ENCODE peak calls at places on chromosomes 11 and 22, in six cellular contexts. J is K562; B is fibroblast of lung; A is CD4-positive, CD25-positive, alpha-beta regulatory T cell; V is neural progenitor cell; Z is iPS DF 6.9. C is an unnamed sample. For H3K27me3, the result is how much of the 10 kb centered on the place peaks cover.

GRCh38 chr22:19260194-19260593 is 31.3 kb downstream of the CLTCL1 start:
- DNase-seq in A (no peak), B (no peak), V (no peak), Z (no peak), J (peak), C (no peak)

GRCh38 chr22:45120440-45120839 is 43.3 kb upstream of the NUP50 start:
- DNase-seq in J (no peak), B (no peak), Z (no peak), A (no peak), V (no peak), C (no peak)

GRCh38 chr22:29916007-29916544 is 33.1 kb downstream of the MTMR3 start:
- DNase-seq in A (no peak), V (no peak), Z (no peak), J (no peak), B (no peak), C (no peak)

GRCh38 chr11:73314121-73314948 is 6.3 kb downstream of the ARHGEF17 start:
- DNase-seq in A (no peak), J (peak), B (peak), V (peak), Z (no peak), C (peak)

GRCh38 chr11:57567210-57567511 is 311 bp downstream of the UBE2L6 start:
- DNase-seq in J (no peak), A (peak), V (no peak), Z (no peak), B (no peak), C (no peak)

GRCh38 chr11:65419773-65420481 is 2.7 kb upstream of the NEAT1 start:
- DNase-seq in A (peak), V (peak), Z (no peak), J (peak), B (peak), C (peak)

GRCh38 chr11:20161230-20161918 is 1.1 kb upstream of the DBX1 start:
- DNase-seq in V (peak), B (no peak), J (no peak), Z (no peak), A (no peak), C (peak)

GRCh38 chr22:32564170-32565001 is 89.8 kb downstream of the FBXO7 start:
- DNase-seq in A (no peak), B (peak), J (no peak), V (no peak), Z (no peak), C (no peak)

GRCh38 chr11:123450593-123450992 is 20.5 kb downstream of the GRAMD1B start:
- DNase-seq in B (peak), V (no peak), A (no peak), J (no peak), Z (no peak), C (peak)

GRCh38 chr11:2521081-2521480 is 76.3 kb downstream of the KCNQ1 start:
- DNase-seq in V (peak), A (no peak), J (no peak), B (no peak), Z (no peak), C (no peak)

GRCh38 chr22:45102896-45103420 is 60.8 kb upstream of the NUP50 start:
- DNase-seq in J (no peak), V (no peak), A (no peak), Z (no peak), B (no peak), C (no peak)

GRCh38 chr11:131430466-131431176 is 60.2 kb downstream of the NTM start:
- DNase-seq in J (no peak), V (no peak), A (no peak), Z (no peak), B (peak), C (no peak)

GRCh38 chr11:8202428-8203160 is 33.8 kb upstream of the RIC3 start:
- DNase-seq in J (no peak), V (no peak), B (no peak), A (no peak), Z (no peak), C (no peak)

GRCh38 chr22:38455530-38456271 is 702 bp upstream of the KCNJ4 start:
- DNase-seq in Z (no peak), A (no peak), J (peak), B (peak), V (peak), C (peak)

GRCh38 chr11:44627911-44628729 is 62.7 kb downstream of the CD82 start:
- DNase-seq in B (peak), J (no peak), V (no peak), Z (no peak), A (no peak), C (peak)

DNA sequence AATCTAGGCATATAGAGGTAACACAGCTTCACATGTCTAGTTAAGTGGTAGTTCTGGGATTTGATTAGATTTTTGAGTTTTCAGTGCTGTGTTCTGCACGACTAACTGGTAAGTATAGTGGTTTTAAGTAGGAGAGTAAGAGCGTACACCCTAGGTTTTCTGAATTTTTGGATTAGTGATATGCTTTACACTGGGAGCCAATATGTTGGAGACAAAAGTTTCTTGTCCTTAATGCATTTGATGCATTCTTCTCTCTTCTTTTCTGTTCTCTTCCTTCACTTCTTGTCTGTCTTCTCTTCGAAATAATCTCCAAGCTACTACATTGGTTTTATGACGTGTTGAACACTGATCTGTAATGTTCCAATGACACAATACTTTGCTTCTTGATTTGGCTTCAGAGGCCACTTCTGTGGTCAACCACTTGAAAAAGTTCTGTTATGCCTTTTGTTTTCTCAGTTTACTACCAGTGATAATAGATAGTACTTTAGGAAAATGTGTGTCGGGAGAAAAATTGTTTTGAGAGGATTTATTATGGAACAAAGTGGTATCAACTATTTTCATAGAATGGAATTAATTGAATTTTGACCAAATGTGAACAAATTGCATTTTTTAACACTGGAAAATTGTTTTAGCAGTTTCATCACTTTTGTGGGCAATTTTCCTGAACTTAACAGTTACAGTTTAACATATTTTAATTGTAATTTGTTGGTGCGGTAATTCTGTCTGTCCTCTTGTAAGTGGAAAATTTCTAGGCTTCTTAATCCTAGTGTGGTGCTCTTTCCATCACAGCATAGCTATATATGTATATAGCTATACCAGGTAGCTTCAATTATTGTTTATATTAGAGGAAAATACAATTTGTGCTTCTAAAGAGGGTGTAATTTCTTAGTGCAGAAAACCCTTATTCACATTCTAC is 2.6 kb downstream of the PDE3B start:
- DNase-seq in B (peak), A (no peak), J (peak), Z (no peak), V (no peak), C (no peak)
- H3K27ac ChIP-seq in B (no peak), A (peak), J (peak), Z (no peak), V (no peak), C (no peak)

GRCh38 chr11:69638941-69639681 is 1.8 kb upstream of the CCND1 start:
- DNase-seq in V (peak), Z (peak), B (peak), A (no peak), J (peak), C (peak)

GRCh38 chr11:69640995-69641581 is at the start of gene CCND1:
- DNase-seq in V (peak), B (peak), A (no peak), J (peak), Z (no peak), C (peak)

GRCh38 chr11:69640260-69640994 is 529 bp upstream of the CCND1 start:
- DNase-seq in Z (no peak), B (peak), A (no peak), J (no peak), V (peak), C (no peak)

GRCh38 chr11:69637956-69638871 is 2.7 kb upstream of the CCND1 start:
- DNase-seq in J (no peak), Z (no peak), V (peak), B (peak), A (no peak), C (no peak)

GRCh38 chr11:69639843-69640242 is 1.1 kb upstream of the CCND1 start:
- DNase-seq in Z (no peak), V (no peak), J (no peak), B (no peak), A (no peak), C (no peak)
- H3K4me3 ChIP-seq in Z (peak), V (peak), J (no peak), B (peak), A (no peak), C (peak)

GRCh38 chr11:126725043-126725442 is 275.5 kb downstream of the KIRREL3 start:
- DNase-seq in B (no peak), A (no peak), V (no peak), J (no peak), Z (no peak), C (no peak)

GRCh38 chr11:126725521-126725920 is 275.0 kb downstream of the KIRREL3 start:
- DNase-seq in A (no peak), B (no peak), V (no peak), J (no peak), Z (no peak), C (no peak)

GRCh38 chr11:126723665-126724045 is 276.9 kb downstream of the KIRREL3 start:
- DNase-seq in B (no peak), A (no peak), J (no peak), V (no peak), Z (no peak), C (no peak)

GRCh38 chr11:126731526-126731925 is 269.0 kb downstream of the KIRREL3 start:
- DNase-seq in V (peak), B (no peak), Z (no peak), J (no peak), A (no peak), C (no peak)

DNA sequence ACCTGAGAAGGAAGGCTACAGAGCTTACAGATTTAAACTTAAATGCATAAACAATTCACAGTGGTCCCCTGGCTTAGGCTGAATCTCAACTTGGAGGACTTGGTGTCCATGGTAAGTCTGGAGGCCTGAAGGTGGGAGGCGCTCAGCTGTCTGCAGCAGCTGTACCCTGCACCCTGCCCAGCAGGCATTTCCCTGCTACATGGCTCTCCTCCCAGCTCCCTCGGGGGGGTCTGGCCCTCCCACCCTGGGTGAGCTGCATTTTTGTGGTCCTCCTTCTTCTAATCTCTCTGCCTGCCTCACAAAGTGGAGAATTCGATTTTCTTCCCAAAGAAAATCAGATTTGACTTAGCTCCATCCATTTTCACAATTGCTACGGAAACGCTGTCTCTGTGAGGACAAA is 273.2 kb downstream of the KIRREL3 start:
- DNase-seq in B (no peak), V (no peak), A (no peak), J (no peak), Z (no peak), C (no peak)
- H3K27me3 ChIP-seq in B (under half), V (under half), A (under half), J (under half), Z (under half), C (under half)

GRCh38 chr11:110830344-110831141 is 118.3 kb upstream of the ARHGAP20 start:
- DNase-seq in Z (peak), A (no peak), B (peak), V (peak), J (no peak), C (no peak)
- H3K27ac ChIP-seq in Z (no peak), A (no peak), B (no peak), V (no peak), J (no peak), C (no peak)

GRCh38 chr11:122098223-122098980 is 17.6 kb downstream of the BLID start:
- DNase-seq in J (no peak), V (no peak), Z (no peak), A (no peak), B (no peak), C (no peak)

GRCh38 chr11:122097419-122098001 is 18.5 kb downstream of the BLID start:
- DNase-seq in J (no peak), Z (no peak), V (peak), A (no peak), B (peak), C (peak)

GRCh38 chr11:122093731-122094130 is 22.3 kb downstream of the BLID start:
- DNase-seq in V (no peak), A (no peak), J (no peak), Z (no peak), B (peak), C (no peak)

GRCh38 chr11:122099345-122100045 is 16.5 kb downstream of the BLID start:
- DNase-seq in J (no peak), A (no peak), Z (no peak), V (no peak), B (peak), C (peak)

GRCh38 chr11:122095950-122096942 is 19.8 kb downstream of the BLID start:
- DNase-seq in B (no peak), Z (no peak), J (no peak), V (no peak), A (no peak), C (peak)
- H3K4me3 ChIP-seq in B (peak), Z (no peak), J (no peak), V (no peak), A (no peak), C (peak)

GRCh38 chr11:17458268-17458667 is 18.4 kb downstream of the ABCC8 start:
- DNase-seq in J (no peak), V (no peak), Z (no peak), B (no peak), A (no peak), C (no peak)

GRCh38 chr11:17460406-17460805 is 16.2 kb downstream of the ABCC8 start:
- DNase-seq in A (no peak), B (no peak), Z (no peak), J (no peak), V (no peak), C (no peak)

GRCh38 chr11:17462940-17463339 is 13.7 kb downstream of the ABCC8 start:
- DNase-seq in A (no peak), J (peak), V (no peak), B (no peak), Z (no peak), C (no peak)

GRCh38 chr11:17459211-17459610 is 17.4 kb downstream of the ABCC8 start:
- DNase-seq in A (no peak), J (no peak), B (no peak), Z (no peak), V (no peak), C (no peak)

DNA sequence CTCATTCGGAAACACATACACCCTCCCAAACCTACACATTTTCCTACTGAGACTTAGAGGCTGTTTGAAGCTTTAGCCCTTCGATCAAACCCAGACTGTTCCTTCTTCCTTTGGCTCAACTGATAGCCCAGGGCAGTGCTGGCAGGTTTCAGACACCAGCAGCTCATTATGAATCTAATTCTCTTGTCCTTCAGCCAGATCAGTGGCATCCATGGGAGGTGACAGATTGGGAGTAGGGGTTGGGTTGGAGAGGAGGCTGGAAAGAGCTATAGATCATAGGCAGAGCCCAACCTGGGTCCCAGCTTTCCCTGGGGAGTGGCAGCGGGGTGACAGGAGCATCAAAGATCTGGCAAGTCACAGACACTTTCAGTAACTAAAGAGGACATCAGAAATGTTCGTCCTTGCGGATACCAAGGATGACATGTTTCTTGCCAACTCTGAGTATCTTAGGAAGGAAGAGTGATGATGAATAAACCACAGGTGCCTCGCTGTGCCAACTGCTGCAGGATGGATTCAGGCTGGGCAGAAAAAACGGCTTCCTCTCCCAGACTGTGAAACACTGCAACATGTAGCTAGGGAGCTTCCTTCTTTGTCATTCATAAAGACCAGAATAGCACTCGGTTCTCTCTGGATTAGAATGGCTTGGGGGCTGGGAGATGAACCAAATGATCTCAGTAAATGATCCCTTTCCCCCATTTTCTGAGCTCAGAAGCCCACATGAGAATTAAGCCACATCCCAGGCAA is 19.1 kb downstream of the ABCC8 start:
- DNase-seq in A (no peak), B (no peak), V (no peak), J (no peak), Z (no peak), C (no peak)
- H3K27me3 ChIP-seq in A (under half), B (under half), V (under half), J (under half), Z (under half), C (under half)

DNA sequence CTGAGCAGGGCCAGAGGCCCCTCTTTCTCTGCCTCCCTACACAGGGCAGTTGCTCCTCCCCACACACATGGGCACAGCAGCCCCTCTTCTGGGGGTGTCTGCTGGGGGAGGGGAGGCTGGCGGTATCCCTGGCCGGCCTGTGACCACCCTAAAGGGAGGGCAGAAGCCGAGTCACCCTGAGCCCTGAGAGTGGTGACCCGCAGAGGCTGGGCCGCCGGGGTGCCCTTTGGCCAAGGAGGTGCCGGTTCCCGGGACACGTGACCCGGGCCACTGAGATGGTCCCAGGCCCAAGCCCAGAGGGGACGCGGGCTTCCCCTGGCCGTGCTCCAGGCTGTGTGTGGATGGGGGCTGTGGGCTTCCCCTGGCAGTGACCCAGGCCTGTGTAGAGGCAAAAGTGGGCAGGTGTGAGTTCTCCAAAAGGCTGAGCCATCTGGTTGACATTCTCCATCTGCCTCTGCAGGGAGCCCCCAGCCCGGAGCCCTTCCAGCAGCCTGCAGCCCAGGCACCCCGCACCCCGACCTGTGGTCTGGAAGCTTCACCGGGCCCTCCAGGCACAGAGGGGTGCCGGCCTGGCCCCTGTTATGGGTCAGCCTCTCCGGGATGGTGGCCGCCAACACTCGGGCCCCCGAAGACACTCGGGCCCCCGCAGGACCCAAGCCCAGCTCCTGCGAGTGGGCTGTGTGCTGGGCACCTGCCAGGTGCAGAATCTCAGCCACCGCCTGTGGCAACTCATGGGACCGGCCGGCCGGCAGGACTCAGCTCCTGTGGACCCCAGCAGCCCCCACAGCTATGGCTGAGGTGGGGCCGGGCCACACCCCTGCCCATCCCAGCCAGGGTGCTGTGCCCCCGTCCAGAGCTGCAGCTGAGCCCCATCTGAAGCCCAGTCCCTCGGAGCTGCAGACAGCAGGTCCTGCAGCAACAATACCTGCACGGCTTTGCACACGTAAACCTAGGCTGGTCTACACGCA is 1.0 kb downstream of the ADM2 start:
- DNase-seq in A (no peak), V (no peak), Z (no peak), B (no peak), J (no peak), C (no peak)
- H3K27ac ChIP-seq in A (no peak), V (no peak), Z (no peak), B (no peak), J (no peak), C (no peak)

DNA sequence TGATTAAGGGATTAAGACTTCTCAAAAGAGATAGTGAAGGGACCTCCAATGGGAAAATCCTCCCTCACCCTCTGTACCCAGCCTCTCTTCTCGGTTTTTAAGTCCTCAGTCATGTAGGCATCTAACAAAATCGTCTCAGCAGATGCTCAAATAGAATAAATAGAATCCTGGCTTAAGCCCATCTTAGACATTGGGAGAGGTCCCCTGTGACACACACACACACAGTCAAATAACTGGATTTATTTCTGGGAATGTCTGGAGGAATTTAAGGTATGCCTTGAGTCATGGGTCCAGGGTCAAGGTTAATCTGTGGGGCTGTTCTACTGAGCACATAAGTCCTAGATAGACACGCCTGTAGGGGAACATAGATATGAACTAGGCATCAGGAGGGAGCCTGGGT is 478.2 kb downstream of the MIAT start:
- DNase-seq in A (no peak), J (no peak), B (peak), Z (no peak), V (no peak), C (peak)
- H3K4me3 ChIP-seq in A (no peak), J (no peak), B (no peak), Z (no peak), V (no peak), C (no peak)

C was measured in SJCRH30.